ENCODE peak calls at places on chromosomes 13 and 19, in four cellular contexts. W is NCI-H1930; U is thoracic aorta; A is stimulated activated CD4-positive, alpha-beta T cell treated with anti-CD3 and anti-CD28 coated beads, TNF-alpha, amount 100 ng/mL, for 48 hours. S is an unnamed sample.

GRCh38 chr13:114039471-114040141 is 65.7 kb upstream of the C13orf46 start:
- DNase-seq in W (no peak), U (no peak), A (no peak), S (no peak)

GRCh38 chr19:30539315-30539714 is 167.1 kb downstream of the ZNF536 start:
- DNase-seq in W (no peak), U (no peak), A (no peak), S (no peak)

GRCh38 chr19:43519436-43520088 is 7.4 kb downstream of the ETHE1 start:
- DNase-seq in W (peak; percentile 71), U (no peak), A (peak; percentile 75), S (peak; percentile 89)

GRCh38 chr13:82688400-82688999 is 1193.8 kb downstream of the SLITRK1 start:
- DNase-seq in W (no peak), U (no peak), A (no peak), S (no peak)

GRCh38 chr19:43502419-43502976 is 2.0 kb downstream of the PHLDB3 start:
- DNase-seq in W (no peak), U (no peak), A (no peak), S (no peak)

GRCh38 chr13:73303858-73304257 is 245.1 kb downstream of the KLF5 start:
- DNase-seq in W (no peak), U (no peak), A (peak; percentile 16), S (no peak)

GRCh38 chr13:107600986-107601385 is 614.4 kb downstream of the LIG4 start:
- DNase-seq in W (no peak), U (no peak), A (no peak), S (no peak)

GRCh38 chr13:67416047-67416925 is 186.2 kb upstream of the PCDH9 start:
- DNase-seq in W (peak; percentile 27), U (no peak), A (no peak), S (peak; percentile 65)

GRCh38 chr13:105442941-105443340 is 1092.5 kb downstream of the EFNB2 start:
- DNase-seq in W (no peak), U (no peak), A (no peak), S (no peak)

GRCh38 chr19:7789447-7789846 is 26.4 kb downstream of the CLEC4M start:
- DNase-seq in W (no peak), U (no peak), A (no peak), S (peak; percentile 56)

GRCh38 chr19:11152318-11153062 is 3.1 kb downstream of the SPC24 start:
- DNase-seq in W (no peak), U (no peak), A (no peak), S (no peak)

GRCh38 chr13:101354895-101355294 is 61.4 kb downstream of the NALCN start:
- DNase-seq in W (no peak), U (no peak), A (no peak), S (no peak)

GRCh38 chr19:12676384-12676792 is 5.3 kb downstream of the DHPS start:
- DNase-seq in W (peak; percentile 69), U (no peak), A (peak; percentile 87), S (peak; percentile 96)

GRCh38 chr19:46911456-46911855 is 50.7 kb downstream of the ARHGAP35 start:
- DNase-seq in W (no peak), U (no peak), A (no peak), S (no peak)

S was measured in nephron progenitor cell.